ENCODE peak calls at places on chromosomes 5 and 9, in four cellular contexts. U, D, V and H are unnamed samples.

GRCh38 chr5:122463221-122463620 is 151.2 kb downstream of the SNCAIP start:
- DNase-seq in D (no peak), U (peak; percentile 87), V (no peak), H (no peak)

GRCh38 chr5:25850581-25850980 is 1187.8 kb downstream of the CDH9 start:
- DNase-seq in D (no peak), U (no peak), V (no peak), H (no peak)

GRCh38 chr5:152912924-152913323 is 507.8 kb upstream of the NMUR2 start:
- DNase-seq in V (no peak), U (no peak), D (no peak), H (no peak)

GRCh38 chr5:33343661-33344327 is 97.0 kb upstream of the TARS1 start:
- DNase-seq in D (peak; percentile 49), U (peak; percentile 88), V (no peak), H (peak; percentile 39)

GRCh38 chr9:98108540-98109031 is 10.4 kb downstream of the TRIM14 start:
- DNase-seq in U (no peak), D (no peak), V (no peak), H (no peak)

GRCh38 chr9:21852751-21853150 is 50.3 kb downstream of the MTAP start:
- DNase-seq in D (no peak), U (no peak), V (no peak), H (no peak)

GRCh38 chr9:88537743-88538055 is 2.7 kb downstream of the NXNL2 start:
- DNase-seq in U (peak; percentile 87), V (no peak), D (no peak), H (no peak)

GRCh38 chr5:144142030-144142825 is 28.2 kb downstream of the YIPF5 start:
- DNase-seq in U (peak; percentile 67), V (peak; percentile 25), D (no peak), H (peak; percentile 68)

GRCh38 chr9:5626727-5627634 is 1.9 kb upstream of the RIC1 start:
- DNase-seq in U (peak; percentile 69), V (peak; percentile 53), D (no peak), H (peak; percentile 79)

GRCh38 chr5:72608922-72609321 is 101.7 kb upstream of the ZNF366 start:
- DNase-seq in V (no peak), U (no peak), D (no peak), H (no peak)

GRCh38 chr9:20551835-20552234 is 70.5 kb downstream of the MLLT3 start:
- DNase-seq in V (no peak), U (no peak), D (no peak), H (no peak)

GRCh38 chr9:13480688-13481087 is 201.2 kb upstream of the MPDZ start:
- DNase-seq in U (no peak), D (no peak), V (no peak), H (no peak)

GRCh38 chr9:108687360-108687981 is 168.3 kb downstream of the ACTL7B start:
- DNase-seq in U (peak; percentile 16), D (peak; percentile 62), V (no peak), H (no peak)

GRCh38 chr9:36997414-36997813 is 36.7 kb downstream of the PAX5 start:
- DNase-seq in V (no peak), U (peak; percentile 15), D (no peak), H (no peak)

GRCh38 chr5:95102080-95102479 is 182.8 kb downstream of the MCTP1 start:
- DNase-seq in D (no peak), U (no peak), V (no peak), H (no peak)

GRCh38 chr5:180213256-180213600 is 4.2 kb upstream of the RASGEF1C start:
- DNase-seq in U (no peak), V (no peak), D (no peak), H (no peak)

GRCh38 chr5:172956936-172957335 is 2.3 kb upstream of the RPL26L1 start:
- DNase-seq in V (no peak), U (no peak), D (no peak), H (no peak)

GRCh38 chr5:31847354-31847753 is 208.4 kb downstream of the PDZD2 start:
- DNase-seq in U (no peak), V (no peak), D (no peak), H (no peak)

GRCh38 chr5:177099422-177100093 is 12.8 kb downstream of the FGFR4 start:
- DNase-seq in D (no peak), U (no peak), V (no peak), H (no peak)

GRCh38 chr9:114006931-114007691 is 71.0 kb downstream of the AMBP start:
- DNase-seq in U (no peak), V (no peak), D (no peak), H (no peak)

GRCh38 chr5:179241175-179241574 is 104.1 kb downstream of the ADAMTS2 start:
- DNase-seq in U (no peak), V (no peak), D (no peak), H (no peak)

GRCh38 chr5:23820764-23821471 is 313.5 kb downstream of the PRDM9 start:
- DNase-seq in U (peak; percentile 1), V (peak; percentile 7), D (no peak), H (no peak)

GRCh38 chr5:56575821-56576220 is 239.5 kb upstream of the MAP3K1 start:
- DNase-seq in D (no peak), V (no peak), U (peak; percentile 12), H (no peak)

GRCh38 chr5:61969347-61969746 is 336.7 kb upstream of the KIF2A start:
- DNase-seq in D (peak; percentile 50), V (no peak), U (no peak), H (no peak)

GRCh38 chr5:159969966-159970365 is 39.0 kb upstream of the TTC1 start:
- DNase-seq in D (no peak), V (no peak), U (no peak), H (no peak)

GRCh38 chr9:77291714-77292113 is 114.4 kb downstream of the VPS13A start:
- DNase-seq in V (peak; percentile 25), D (no peak), U (peak; percentile 33), H (peak; percentile 43)

GRCh38 chr5:31866166-31866565 is 227.2 kb downstream of the PDZD2 start:
- DNase-seq in D (no peak), V (no peak), U (no peak), H (no peak)

GRCh38 chr5:59099270-59099994 is 516.6 kb downstream of the RAB3C start:
- DNase-seq in U (peak; percentile 96), V (no peak), D (peak; percentile 35), H (no peak)

GRCh38 chr9:137387034-137387890 is 35.7 kb downstream of the EXD3 start:
- DNase-seq in U (no peak), V (no peak), D (no peak), H (peak; percentile 80)

GRCh38 chr5:56450766-56451165 is 217.6 kb upstream of the ANKRD55 start:
- DNase-seq in D (no peak), V (no peak), U (no peak), H (no peak)

GRCh38 chr9:136011703-136012496 is 50.7 kb upstream of the UBAC1 start:
- DNase-seq in U (peak; percentile 59), D (no peak), V (no peak), H (peak; percentile 70)

GRCh38 chr5:171475551-171476035 is 56.1 kb downstream of the FGF18 start:
- DNase-seq in V (no peak), U (no peak), D (no peak), H (no peak)

GRCh38 chr9:132503116-132503515 is 79.3 kb upstream of the BARHL1 start:
- DNase-seq in U (no peak), D (no peak), V (no peak), H (no peak)

DNA sequence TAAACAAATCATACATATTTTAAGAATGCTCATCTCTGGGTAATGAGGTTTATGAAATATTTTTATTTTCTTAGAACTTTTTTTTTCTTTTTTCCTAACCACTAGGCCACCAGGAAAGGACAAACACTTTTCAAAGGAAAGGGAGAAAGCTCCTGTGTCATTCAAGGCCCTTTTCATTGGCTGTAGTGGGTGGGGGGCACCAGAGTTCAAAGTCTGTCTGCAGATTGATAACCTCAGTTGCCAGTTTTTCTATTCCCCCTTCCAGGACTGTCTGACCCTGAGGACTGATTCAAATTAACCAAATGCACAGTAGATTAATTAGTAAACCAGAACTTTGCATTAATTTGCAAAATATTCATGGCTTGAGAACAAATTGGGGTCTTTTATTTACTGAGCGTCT is 72.8 kb upstream of the NIPAL4 start:
- DNase-seq in D (no peak), U (no peak), V (no peak), H (no peak)
- H3K9ac ChIP-seq in D (no peak overlapping the region), U (no peak overlapping the region), V (no peak overlapping the region), H (peak overlapping the region; percentile 32)

GRCh38 chr9:125393426-125393825 is 131.8 kb downstream of the GAPVD1 start:
- DNase-seq in V (no peak), U (peak; percentile 71), D (peak; percentile 54), H (no peak)

GRCh38 chr9:125387861-125388524 is 126.4 kb downstream of the GAPVD1 start:
- DNase-seq in V (no peak), D (no peak), U (no peak), H (no peak)

GRCh38 chr9:125391704-125392103 is 130.1 kb downstream of the GAPVD1 start:
- DNase-seq in U (peak; percentile 61), V (no peak), D (no peak), H (no peak)

DNA sequence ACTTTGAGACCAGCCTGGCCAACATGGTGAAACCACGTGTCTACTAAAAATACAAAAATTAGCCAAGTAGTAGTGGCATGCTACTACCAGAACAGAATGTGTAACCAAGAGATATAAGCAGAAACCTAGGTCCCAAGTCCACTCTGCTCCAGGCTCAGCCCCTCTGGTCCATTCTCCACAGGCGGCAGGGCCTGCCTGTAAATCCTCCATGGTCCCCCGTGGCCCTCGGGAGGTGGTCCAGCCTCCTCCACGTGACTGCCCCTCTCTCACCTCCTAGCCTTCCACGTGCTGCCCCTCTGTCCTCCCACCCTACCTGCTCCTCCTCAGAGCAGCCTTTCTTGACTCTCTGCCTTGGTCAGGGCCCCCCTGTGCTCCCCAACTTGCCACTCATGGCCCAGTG is 127.4 kb downstream of the GAPVD1 start:
- DNase-seq in U (no peak), D (no peak), V (no peak), H (no peak)
- H3K9me1 ChIP-seq in U (no peaks in the 10 kb centered on the region), D (no peaks in the 10 kb centered on the region), V (no peaks in the 10 kb centered on the region), H (no peaks in the 10 kb centered on the region)

GRCh38 chr5:132358760-132359159 is 10.8 kb upstream of the SLC22A5 start:
- DNase-seq in D (no peak), U (no peak), V (no peak), H (no peak)

GRCh38 chr5:132364319-132364718 is 5.2 kb upstream of the SLC22A5 start:
- DNase-seq in U (peak; percentile 72), V (no peak), D (peak; percentile 59), H (no peak)

GRCh38 chr5:132365213-132365612 is 4.3 kb upstream of the SLC22A5 start:
- DNase-seq in D (peak; percentile 86), V (peak; percentile 41), U (peak; percentile 74), H (no peak)

GRCh38 chr5:132362086-132362485 is 7.4 kb upstream of the SLC22A5 start:
- DNase-seq in D (no peak), V (no peak), U (no peak), H (no peak)

GRCh38 chr5:132363431-132364112 is 5.9 kb upstream of the SLC22A5 start:
- DNase-seq in D (peak; percentile 94), V (peak; percentile 48), U (peak; percentile 93), H (peak; percentile 50)
- H3K9ac ChIP-seq in D (no peak overlapping the region), V (no peak overlapping the region), U (no peak overlapping the region), H (no peak overlapping the region)

GRCh38 chr5:17373406-17374110 is 124.5 kb upstream of the TAF11L2 start:
- DNase-seq in D (no peak), U (no peak), V (no peak), H (no peak)
- H3K9me1 ChIP-seq in D (no peaks in the 10 kb centered on the region), U (peaks cover 4% of the 10 kb centered on the region), V (no peaks in the 10 kb centered on the region), H (no peaks in the 10 kb centered on the region)